ENCODE peak calls at places on chromosome 5, in nine cellular contexts. J is IMR-90, P is NCI-H510A treated with DMSO at 0.1 percent for 48 hours, R is activated gamma-delta T cell, K is C1 segment of cervical spinal cord, B is osteocyte, H is Caki2, Z is tibial artery, F is left ventricle myocardium inferior. G is an unnamed sample.

GRCh38 chr5:136066705-136067271 is 38.0 kb downstream of the TGFBI start:
- DNase-seq in J (peak), P (no peak), B (no peak), H (peak), R (no peak), K (no peak), Z (no peak), F (peak), G (peak)

GRCh38 chr5:98109561-98110006 is 663.9 kb upstream of the RGMB start:
- DNase-seq in J (peak), Z (no peak), P (no peak), B (no peak), H (no peak), R (no peak), K (no peak), F (no peak), G (peak)

GRCh38 chr5:10367586-10367985 is 14.1 kb downstream of the MARCHF6 start:
- DNase-seq in H (no peak), F (no peak), P (no peak), B (no peak), Z (no peak), R (no peak), K (no peak), J (no peak), G (no peak)

GRCh38 chr5:176405656-176406435 is 10.5 kb downstream of the CLTB start:
- DNase-seq in B (no peak), P (no peak), J (no peak), Z (no peak), R (no peak), H (no peak), F (no peak), K (no peak), G (no peak)

GRCh38 chr5:105868038-105868775 is 1802.5 kb downstream of the EFNA5 start:
- DNase-seq in R (no peak), K (no peak), H (no peak), P (no peak), F (no peak), J (no peak), Z (no peak), B (no peak), G (peak)

GRCh38 chr5:106481375-106481774 is 1189.4 kb downstream of the EFNA5 start:
- DNase-seq in R (no peak), F (no peak), K (no peak), J (peak), P (no peak), B (no peak), H (no peak), Z (no peak), G (peak)

GRCh38 chr5:132094393-132095076 is 20.9 kb downstream of the CSF2 start:
- DNase-seq in P (no peak), R (no peak), H (peak), J (peak), K (no peak), Z (no peak), B (peak), F (no peak), G (peak)

GRCh38 chr5:127683006-127683405 is 20.2 kb upstream of the CCDC192 start:
- DNase-seq in K (no peak), H (peak), P (no peak), J (no peak), R (no peak), B (no peak), F (no peak), Z (no peak), G (peak)

GRCh38 chr5:173946353-173946752 is 42.6 kb upstream of the C5orf47 start:
- DNase-seq in P (no peak), B (no peak), H (no peak), J (no peak), R (no peak), K (no peak), Z (no peak), F (no peak), G (no peak)

GRCh38 chr5:88602584-88602983 is 280.4 kb downstream of the MEF2C start:
- DNase-seq in J (no peak), H (no peak), R (no peak), B (no peak), K (no peak), P (no peak), F (no peak), Z (no peak), G (no peak)

GRCh38 chr5:170597876-170598275 is 94.1 kb downstream of the KCNIP1 start:
- DNase-seq in K (no peak), Z (no peak), J (no peak), H (no peak), R (no peak), F (no peak), P (no peak), B (no peak), G (peak)

GRCh38 chr5:75059887-75060286 is 7.5 kb upstream of the GCNT4 start:
- DNase-seq in P (no peak), K (no peak), B (no peak), F (no peak), R (no peak), H (no peak), J (no peak), Z (no peak), G (no peak)

GRCh38 chr5:34022131-34022705 is 14.4 kb upstream of the AMACR start:
- DNase-seq in F (no peak), P (no peak), J (peak), B (no peak), R (no peak), H (no peak), K (no peak), Z (no peak), G (peak)

GRCh38 chr5:113044776-113045175 is 68.2 kb downstream of the DCP2 start:
- DNase-seq in P (no peak), J (no peak), H (no peak), K (no peak), B (peak), F (no peak), Z (no peak), R (no peak), G (no peak)

GRCh38 chr5:172602712-172603289 is 38.3 kb upstream of the NEURL1B start:
- DNase-seq in P (no peak), Z (no peak), J (no peak), K (no peak), B (no peak), R (no peak), F (no peak), H (no peak), G (no peak)

GRCh38 chr5:40386293-40386692 is 293.4 kb upstream of the PTGER4 start:
- DNase-seq in R (no peak), P (no peak), K (no peak), H (no peak), Z (no peak), F (no peak), J (peak), B (no peak), G (peak)

GRCh38 chr5:180601591-180602480 is 10.5 kb upstream of the SCGB3A1 start:
- DNase-seq in F (no peak), Z (peak), K (no peak), H (no peak), R (no peak), P (no peak), J (no peak), B (no peak), G (no peak)

GRCh38 chr5:178074266-178074952 is 38.9 kb upstream of the N4BP3 start:
- DNase-seq in F (no peak), Z (no peak), K (no peak), P (peak), H (no peak), J (no peak), B (no peak), R (no peak), G (peak)

G was measured in choroid plexus epithelial cell.